ENCODE peak calls at places on chromosome 9, in seven cellular contexts. R is CD4-positive, CD25-positive, alpha-beta regulatory T cell; B is CD8-positive, alpha-beta memory T cell; C is mesenchymal stem cell; L is body of pancreas; Q is GM23338; N is heart right ventricle. J is an unnamed sample. For H3K27me3, the result is how much of the 10 kb centered on the place peaks cover.

GRCh38 chr9:38318755-38319495 is 73.6 kb upstream of the ALDH1B1 start:
- DNase-seq in N (no peak), C (peak), L (peak), R (no peak), B (no peak), Q (no peak), J (no peak)

GRCh38 chr9:100428871-100429654 is 2.1 kb downstream of the MSANTD3 start:
- DNase-seq in C (peak), N (no peak), Q (no peak), R (no peak), B (no peak), L (no peak), J (peak)

GRCh38 chr9:126319651-126320050 is 7.0 kb upstream of the MVB12B start:
- DNase-seq in L (no peak), Q (no peak), R (no peak), C (no peak), B (no peak), N (no peak), J (no peak)

GRCh38 chr9:136724772-136725171 is 12.4 kb downstream of the DIPK1B start:
- DNase-seq in R (no peak), L (no peak), B (no peak), N (no peak), Q (no peak), C (no peak), J (no peak)

GRCh38 chr9:126508928-126509327 is 104.8 kb upstream of the LMX1B start:
- DNase-seq in C (no peak), N (no peak), B (no peak), L (no peak), R (no peak), Q (no peak), J (no peak)

GRCh38 chr9:7615344-7615743 is 184.2 kb downstream of the DMAC1 start:
- DNase-seq in R (no peak), B (no peak), N (no peak), L (no peak), C (no peak), Q (no peak), J (no peak)

GRCh38 chr9:136551401-136552116 is 5.7 kb upstream of the NOTCH1 start:
- DNase-seq in B (no peak), Q (peak), C (peak), N (peak), L (peak), R (no peak), J (peak)

GRCh38 chr9:103068666-103069207 is 73.6 kb downstream of the CYLC2 start:
- DNase-seq in B (no peak), R (no peak), L (no peak), C (no peak), Q (no peak), N (no peak), J (no peak)

GRCh38 chr9:132319421-132320110 is 35.2 kb downstream of the SETX start:
- DNase-seq in L (no peak), Q (peak), C (no peak), B (no peak), R (no peak), N (no peak), J (no peak)

GRCh38 chr9:15372385-15373200 is 50.1 kb upstream of the SNAPC3 start:
- DNase-seq in B (no peak), L (no peak), N (no peak), Q (no peak), R (no peak), C (peak), J (no peak)

GRCh38 chr9:22508790-22509189 is 62.2 kb downstream of the DMRTA1 start:
- DNase-seq in B (no peak), R (no peak), L (no peak), N (no peak), C (no peak), Q (no peak), J (no peak)

GRCh38 chr9:4225291-4226119 is 74.4 kb downstream of the GLIS3 start:
- DNase-seq in C (peak), Q (peak), L (no peak), N (no peak), B (no peak), R (no peak), J (no peak)

GRCh38 chr9:127081250-127082185 is 40.9 kb downstream of the ANGPTL2 start:
- DNase-seq in L (no peak), Q (no peak), R (no peak), N (no peak), B (no peak), C (no peak), J (peak)

GRCh38 chr9:134937566-134938345 is 20.0 kb upstream of the FCN1 start:
- DNase-seq in L (no peak), N (no peak), B (no peak), R (no peak), Q (no peak), C (no peak), J (no peak)

GRCh38 chr9:18472915-18473314 is 1.0 kb upstream of the ADAMTSL1 start:
- DNase-seq in C (no peak), L (no peak), Q (no peak), B (no peak), R (no peak), N (no peak), J (no peak)

GRCh38 chr9:133621868-133622267 is 12.7 kb upstream of the FAM163B start:
- DNase-seq in Q (no peak), R (no peak), N (no peak), C (no peak), L (no peak), B (no peak), J (no peak)

GRCh38 chr9:132742821-132743311 is 72.6 kb downstream of the GTF3C4 start:
- DNase-seq in R (no peak), C (no peak), L (no peak), N (no peak), B (no peak), Q (peak), J (no peak)

GRCh38 chr9:131771646-131772045 is 31.8 kb upstream of the RAPGEF1 start:
- DNase-seq in L (no peak), R (no peak), Q (no peak), C (no peak), B (no peak), N (no peak), J (no peak)

GRCh38 chr9:74499770-74500583 is 2.8 kb downstream of the RORB start:
- DNase-seq in N (peak), C (no peak), B (no peak), Q (peak), R (no peak), L (peak), J (no peak)

GRCh38 chr9:72983056-72983455 is 30.2 kb upstream of the ALDH1A1 start:
- DNase-seq in N (no peak), L (peak), B (no peak), R (no peak), Q (no peak), C (no peak), J (no peak)

GRCh38 chr9:137648396-137648795 is 29.6 kb downstream of the EHMT1 start:
- DNase-seq in R (no peak), C (no peak), B (no peak), N (no peak), L (no peak), Q (no peak), J (no peak)

GRCh38 chr9:72427801-72428200 is 62.8 kb upstream of the ZFAND5 start:
- DNase-seq in L (no peak), C (no peak), R (no peak), B (no peak), Q (no peak), N (no peak), J (no peak)

GRCh38 chr9:133738039-133738805 is at the start of gene SARDH:
- DNase-seq in L (peak), Q (peak), R (peak), B (no peak), N (peak), C (peak), J (peak)

GRCh38 chr9:131999692-132000551 is 79.7 kb downstream of the MED27 start:
- DNase-seq in B (no peak), Q (no peak), L (no peak), C (peak), N (no peak), R (no peak), J (no peak)

GRCh38 chr9:99896119-99896518 is 10.3 kb upstream of the STX17 start:
- DNase-seq in L (no peak), C (no peak), R (no peak), N (no peak), Q (no peak), B (no peak), J (no peak)

DNA sequence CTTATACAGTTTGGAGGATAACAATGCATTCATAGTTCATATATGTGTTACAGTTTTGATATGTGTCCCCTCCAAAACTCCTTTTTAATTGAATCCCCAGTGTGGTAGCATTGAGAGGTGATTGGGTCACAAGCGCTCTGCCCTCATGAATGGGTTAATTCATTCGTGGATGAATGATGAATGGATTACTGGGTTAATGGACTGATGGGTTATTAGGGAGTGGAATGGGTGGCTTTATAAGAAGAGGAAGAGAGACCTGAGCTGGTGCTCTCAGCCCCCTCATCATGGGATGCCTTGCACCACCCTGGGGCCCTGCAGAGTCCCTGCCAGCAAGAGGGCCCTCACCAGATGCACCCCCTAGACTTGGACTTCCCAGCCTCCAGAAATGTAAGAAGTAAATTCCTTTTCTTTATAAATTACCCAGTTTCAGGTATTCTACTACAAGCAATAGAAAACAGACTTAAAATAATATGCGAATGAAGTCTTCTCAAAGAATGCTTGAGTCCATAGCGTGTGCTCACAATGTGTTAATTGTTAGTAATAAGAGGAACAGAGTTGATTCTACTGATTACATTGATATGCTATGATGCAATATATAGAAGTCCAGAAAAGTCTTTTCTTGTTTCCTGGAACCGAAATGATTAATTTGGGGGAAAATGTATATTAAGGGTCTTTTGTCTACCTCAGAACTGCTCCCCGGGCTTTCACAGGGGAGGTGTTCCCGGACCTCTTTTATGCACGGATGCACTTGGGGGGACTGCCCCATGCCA is 190.2 kb downstream of the ERCC6L2 start:
- DNase-seq in C (no peak), R (no peak), B (no peak), N (no peak), L (no peak), Q (no peak), J (no peak)
- H3K4me3 ChIP-seq in C (no peak), R (no peak), B (no peak), N (no peak), L (no peak), Q (no peak), J (no peak)

DNA sequence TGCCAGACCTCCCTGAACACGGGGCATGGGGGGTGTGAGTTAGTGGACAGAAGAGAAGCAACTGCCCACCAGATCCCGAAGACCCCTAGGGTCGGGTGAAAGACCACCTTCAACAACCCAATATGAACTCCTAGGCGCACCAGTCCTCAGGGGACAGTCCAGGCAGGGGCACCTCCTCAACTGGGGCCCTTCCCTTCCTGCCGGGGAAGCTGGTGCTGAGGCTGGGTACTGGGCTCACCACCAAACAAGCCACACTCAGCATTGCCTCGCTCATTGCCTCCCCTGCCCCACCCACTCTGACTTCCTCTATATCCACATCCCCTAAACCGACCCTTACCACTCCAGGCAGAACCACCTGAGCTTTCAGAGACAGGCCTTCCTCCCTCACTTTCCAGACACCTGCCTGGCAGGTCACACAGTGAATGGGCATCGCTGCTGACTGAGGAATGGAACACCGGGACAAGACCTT is 42.5 kb downstream of the SEMA4D start:
- DNase-seq in Q (no peak), B (peak), R (no peak), N (no peak), C (no peak), L (no peak), J (no peak)
- H3K27ac ChIP-seq in Q (no peak), B (peak), R (peak), N (no peak), C (no peak), L (no peak), J (no peak)

GRCh38 chr9:130310456-130310855 is 44.9 kb downstream of the HMCN2 start:
- DNase-seq in B (no peak), L (no peak), R (no peak), N (no peak), Q (no peak), C (no peak), J (no peak)

GRCh38 chr9:130311774-130312140 is 46.2 kb downstream of the HMCN2 start:
- DNase-seq in C (no peak), N (no peak), R (no peak), B (no peak), L (no peak), Q (no peak), J (no peak)

GRCh38 chr9:130315446-130316226 is 50.1 kb downstream of the HMCN2 start:
- DNase-seq in C (no peak), B (no peak), Q (no peak), R (no peak), L (no peak), N (no peak), J (no peak)

GRCh38 chr9:130311019-130311773 is 45.6 kb downstream of the HMCN2 start:
- DNase-seq in L (no peak), R (no peak), N (no peak), C (no peak), Q (no peak), B (no peak), J (no peak)

DNA sequence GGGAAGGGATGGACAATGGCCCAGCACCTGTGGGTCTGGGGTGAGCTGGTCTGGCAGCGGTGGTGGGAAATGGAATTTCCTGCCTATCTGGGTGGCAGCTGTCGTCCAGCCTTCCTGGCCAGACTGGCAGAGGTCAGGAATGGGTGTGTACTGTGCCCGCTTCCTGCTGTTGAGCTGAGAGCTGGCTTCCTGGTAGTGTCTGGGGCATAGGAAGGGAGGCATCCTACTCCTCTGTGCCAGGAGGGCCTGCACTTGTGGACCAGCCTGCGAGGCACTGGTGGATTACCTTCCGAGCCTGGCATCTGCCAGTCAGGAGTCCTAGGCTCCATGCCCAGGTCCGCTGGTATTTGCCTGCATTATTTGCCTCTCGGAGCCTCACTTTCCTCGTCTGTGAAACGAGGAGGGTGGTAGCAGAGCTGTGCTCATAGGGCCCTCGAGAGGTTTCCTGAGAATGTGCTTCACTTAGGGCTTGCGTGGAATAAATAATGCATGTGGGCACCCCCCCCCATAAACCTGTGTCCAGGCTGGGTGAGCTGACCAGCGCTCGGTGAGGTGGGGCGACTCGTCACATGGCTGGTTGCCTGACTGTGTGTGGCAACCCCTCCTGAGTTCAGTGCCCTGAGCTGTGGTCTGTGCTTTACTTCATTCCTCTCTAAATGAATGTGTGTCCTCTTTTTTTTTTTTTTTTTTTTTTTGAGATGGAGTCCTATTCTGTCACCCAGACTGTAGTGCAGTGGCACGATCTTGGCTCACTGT is 47.7 kb downstream of the HMCN2 start:
- DNase-seq in B (no peak), C (no peak), N (no peak), R (no peak), Q (no peak), L (no peak), J (no peak)
- H3K27me3 ChIP-seq in B (under half), C (under half), N (under half), R (under half), Q (under half), L (under half), J (under half)

GRCh38 chr9:112894031-112894430 is 3.4 kb upstream of the SLC46A2 start:
- DNase-seq in B (no peak), C (peak), R (no peak), N (no peak), L (no peak), Q (no peak), J (no peak)
- H3K4me3 ChIP-seq in B (no peak), C (no peak), R (no peak), N (no peak), L (no peak), Q (no peak), J (no peak)

DNA sequence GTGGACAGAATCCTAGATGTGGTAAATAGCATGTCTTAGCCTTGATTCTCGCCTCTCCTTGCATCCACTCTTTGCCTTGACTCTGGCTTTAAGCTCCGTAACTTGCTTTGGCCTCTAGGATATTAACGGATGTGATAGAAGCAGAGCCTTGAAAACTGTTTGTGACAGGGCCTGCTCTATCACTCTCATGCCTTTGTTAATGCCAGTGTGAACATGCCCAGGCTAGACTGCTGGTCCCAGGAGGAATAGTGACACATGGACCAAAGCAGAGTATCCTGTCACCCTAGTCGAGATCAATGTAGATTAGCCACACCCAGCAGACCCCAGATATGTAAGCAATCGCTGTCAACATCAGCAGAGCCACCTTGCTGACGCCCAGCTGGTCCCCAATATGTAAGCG is 109.9 kb upstream of the C9orf72 start:
- DNase-seq in B (no peak), Q (no peak), N (no peak), R (no peak), L (no peak), C (no peak), J (no peak)
- H3K27ac ChIP-seq in B (no peak), Q (no peak), N (no peak), R (no peak), L (no peak), C (no peak), J (no peak)

DNA sequence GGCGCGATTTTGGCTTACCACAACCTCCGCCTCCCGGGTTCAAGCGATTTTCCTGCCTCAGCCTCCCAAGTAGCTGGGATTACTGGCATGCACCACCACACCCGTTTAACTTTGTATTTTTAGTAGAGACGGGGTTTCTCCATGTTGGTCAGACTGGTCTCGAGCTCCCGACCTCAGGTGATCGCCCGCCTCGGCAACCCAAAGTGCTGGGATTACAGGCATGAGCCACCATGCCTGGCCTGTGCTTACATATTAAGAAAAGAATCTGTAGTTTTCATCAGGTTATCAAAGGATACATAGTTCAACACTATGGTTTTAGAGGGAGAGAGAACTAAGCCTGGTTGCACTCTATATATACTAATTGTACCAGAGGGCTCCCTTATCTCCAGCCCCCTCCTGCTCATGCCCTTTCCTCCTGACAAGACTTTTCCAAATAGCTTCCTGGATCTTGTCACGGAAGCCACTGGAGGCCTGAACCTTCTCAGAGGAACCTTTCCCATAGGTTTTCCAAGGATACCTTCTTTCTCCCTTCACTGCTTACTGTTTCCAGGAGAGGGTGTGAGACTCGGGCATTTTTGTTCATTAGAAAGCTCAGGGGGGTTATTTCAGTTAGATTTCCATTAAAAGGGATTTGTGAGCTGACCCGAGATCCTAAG is 53.1 kb downstream of the SLC44A1 start:
- DNase-seq in N (no peak), Q (peak), L (no peak), R (no peak), B (no peak), C (peak), J (no peak)
- H3K27me3 ChIP-seq in N (under half), Q (under half), L (under half), R (under half), B (under half), C (under half), J (under half)

GRCh38 chr9:107946364-107947137 is 457.0 kb upstream of the KLF4 start:
- DNase-seq in N (no peak), R (no peak), C (no peak), B (no peak), L (peak), Q (no peak), J (no peak)
- H3K4me3 ChIP-seq in N (no peak), R (no peak), C (no peak), B (no peak), L (no peak), Q (no peak), J (no peak)

DNA sequence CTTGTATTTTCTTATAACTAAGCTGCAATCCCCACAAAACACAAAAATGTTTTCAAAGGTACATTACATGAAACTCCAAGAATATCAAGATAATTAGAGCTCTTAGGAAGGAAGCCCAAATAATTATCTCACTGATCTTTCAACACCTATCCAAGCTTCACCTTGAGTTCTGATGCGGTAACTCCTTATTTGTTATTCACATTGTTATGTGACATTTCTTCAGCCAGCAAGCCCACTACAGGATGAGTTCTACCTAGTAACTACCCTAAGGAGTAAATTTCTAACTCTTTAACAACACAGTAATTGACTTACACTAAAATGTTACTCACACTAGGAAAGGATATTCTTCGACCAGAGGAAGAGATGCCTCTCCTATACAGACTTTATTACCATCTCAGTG is 9.9 kb downstream of the NR6A1 start:
- DNase-seq in L (no peak), R (no peak), C (no peak), N (no peak), Q (peak), B (no peak), J (no peak)
- H3K27ac ChIP-seq in L (no peak), R (no peak), C (no peak), N (no peak), Q (peak), B (no peak), J (no peak)

J was measured in ascending aorta.